ENCODE peak calls at places on chromosomes 16 and 17, in six cellular contexts. V is HCT116, E is HepG2, R is GM12878, I is H1, B is K562. H is an unnamed sample.
A peak's percentile ranks its signal among the peaks of the same experiment; 100 is the strongest.

GRCh38 chr17:59513934-59514841 is 51.2 kb upstream of the DHX40 start:
- DNase-seq in B (no peak), E (peak; percentile 98), R (no peak), I (no peak), V (no peak), H (peak; percentile 50)

GRCh38 chr16:75460441-75460840 is 4.0 kb downstream of the TMEM170A start:
- DNase-seq in V (no peak), B (no peak), R (no peak), E (no peak), I (no peak), H (no peak)

GRCh38 chr17:42774066-42774750 is 959 bp downstream of the VPS25 start:
- DNase-seq in R (no peak), E (peak; percentile 49), I (no peak), V (no peak), B (no peak), H (no peak)

GRCh38 chr17:44599298-44600175 is 42.3 kb downstream of the FZD2 start:
- DNase-seq in I (no peak), R (no peak), B (peak; percentile 35), V (no peak), E (no peak), H (peak; percentile 63)

GRCh38 chr17:17663160-17664072 is 17.8 kb upstream of the RAI1 start:
- DNase-seq in I (peak; percentile 66), R (peak; percentile 70), B (peak; percentile 86), E (peak; percentile 82), V (peak; percentile 84), H (peak; percentile 56)

GRCh38 chr17:35735036-35735805 is 3.8 kb downstream of the RASL10B start:
- DNase-seq in B (no peak), I (no peak), E (no peak), R (no peak), V (no peak), H (no peak)

GRCh38 chr17:54544239-54544638 is 356.4 kb upstream of the TOM1L1 start:
- DNase-seq in R (no peak), B (no peak), I (no peak), E (no peak), V (no peak), H (peak; percentile 16)

GRCh38 chr16:58264961-58265479 is 29.8 kb downstream of the PRSS54 start:
- DNase-seq in R (no peak), B (peak; percentile 55), V (no peak), I (no peak), E (no peak), H (no peak)

GRCh38 chr16:58105619-58106018 is 23.6 kb downstream of the CFAP20 start:
- DNase-seq in V (no peak), R (no peak), E (no peak), B (no peak), I (no peak), H (no peak)

GRCh38 chr17:27265333-27265732 is 28.6 kb upstream of the WSB1 start:
- DNase-seq in R (no peak), V (no peak), E (peak; percentile 88), B (no peak), I (no peak), H (no peak)

GRCh38 chr17:29240477-29240876 is 6.2 kb upstream of the CRYBA1 start:
- DNase-seq in B (no peak), E (no peak), I (no peak), V (no peak), R (no peak), H (no peak)

GRCh38 chr16:21265104-21265825 is 12.8 kb downstream of the CRYM start:
- DNase-seq in B (no peak), R (no peak), E (no peak), I (no peak), V (no peak), H (no peak)

GRCh38 chr17:33038740-33039139 is 47.1 kb downstream of the SPACA3 start:
- DNase-seq in E (no peak), R (no peak), B (peak; percentile 76), V (peak; percentile 15), I (peak; percentile 89), H (peak; percentile 28)

GRCh38 chr16:9874233-9874632 is 308.0 kb downstream of the GRIN2A start:
- DNase-seq in R (no peak), B (no peak), I (no peak), E (no peak), V (no peak), H (peak; percentile 32)

GRCh38 chr16:58348986-58349385 is 43.3 kb upstream of the GINS3 start:
- DNase-seq in R (no peak), B (no peak), I (no peak), E (no peak), V (no peak), H (no peak)

GRCh38 chr17:37488009-37488604 is 1.6 kb upstream of the DUSP14 start:
- DNase-seq in I (no peak), R (no peak), E (peak; percentile 98), V (peak; percentile 65), B (peak; percentile 50), H (no peak)

GRCh38 chr17:50196826-50197225 is 4.6 kb downstream of the COL1A1 start:
- DNase-seq in V (no peak), I (no peak), R (no peak), E (no peak), B (no peak), H (no peak)

GRCh38 chr16:10877472-10877946 is 507 bp downstream of the CIITA start:
- DNase-seq in R (no peak), E (no peak), B (no peak), I (no peak), V (no peak), H (no peak)

GRCh38 chr16:24978370-24978914 is 36.7 kb downstream of the ARHGAP17 start:
- DNase-seq in B (no peak), I (no peak), R (peak; percentile 77), E (no peak), V (no peak), H (no peak)

GRCh38 chr17:12985431-12986285 is 32.2 kb downstream of the ELAC2 start:
- DNase-seq in V (no peak), E (no peak), I (no peak), B (no peak), R (no peak), H (no peak)

GRCh38 chr16:977096-977701 is 4.4 kb upstream of the SOX8 start:
- DNase-seq in R (no peak), E (no peak), V (no peak), B (no peak), I (no peak), H (no peak)

GRCh38 chr16:79528281-79528680 is 72.3 kb downstream of the MAF start:
- DNase-seq in V (no peak), R (no peak), E (no peak), B (no peak), I (no peak), H (no peak)

GRCh38 chr17:68175905-68176304 is 71.9 kb upstream of the AMZ2 start:
- DNase-seq in I (peak; percentile 26), B (no peak), V (no peak), R (no peak), E (no peak), H (no peak)

GRCh38 chr17:20008242-20009051 is 712 bp upstream of the SPECC1 start:
- DNase-seq in V (no peak), R (no peak), I (no peak), E (no peak), B (peak; percentile 54), H (no peak)

GRCh38 chr17:50288306-50288705 is 14.0 kb downstream of the TMEM92 start:
- DNase-seq in R (no peak), V (no peak), I (no peak), E (no peak), B (no peak), H (no peak)

GRCh38 chr16:27920391-27920891 is 143.1 kb downstream of the GSG1L start:
- DNase-seq in E (peak; percentile 22), B (peak; percentile 15), V (peak; percentile 35), I (peak; percentile 62), R (no peak), H (peak; percentile 55)

GRCh38 chr17:78597923-78598545 is 20.8 kb upstream of the DNAH17 start:
- DNase-seq in I (no peak), B (no peak), E (no peak), V (no peak), R (no peak), H (no peak)

GRCh38 chr17:14201087-14201486 is 35.6 kb downstream of the CDRT15 start:
- DNase-seq in V (no peak), B (no peak), E (no peak), R (no peak), I (no peak), H (no peak)

GRCh38 chr16:47565454-47565853 is 104.3 kb downstream of the PHKB start:
- DNase-seq in B (no peak), E (no peak), V (no peak), R (no peak), I (no peak), H (no peak)

GRCh38 chr16:65489531-65490023 is 367.7 kb upstream of the CDH11 start:
- DNase-seq in V (no peak), B (no peak), I (no peak), R (no peak), E (no peak), H (no peak)

GRCh38 chr16:58462997-58463891 is 36.7 kb upstream of the NDRG4 start:
- DNase-seq in V (no peak), I (peak; percentile 70), B (peak; percentile 62), R (no peak), E (no peak), H (no peak)

GRCh38 chr17:4980644-4981216 is 6.7 kb downstream of the CAMTA2 start:
- DNase-seq in I (peak; percentile 73), B (peak; percentile 66), R (no peak), E (peak; percentile 54), V (no peak), H (peak; percentile 63)
- TF ChIP-seq ZNF274 in I (no peak), B (no peak), R (no peak), E (no peak), V (no peak), H (no peak)

GRCh38 chr17:41618341-41619161 is 5.8 kb downstream of the KRT17 start:
- DNase-seq in R (no peak), E (no peak), V (no peak), I (no peak), B (no peak), H (no peak)
- TF ChIP-seq ZNF274 in R (no peak), E (no peak), V (no peak), I (no peak), B (no peak), H (no peak)

GRCh38 chr17:72467841-72468653 is 347.2 kb downstream of the SOX9 start:
- DNase-seq in R (no peak), V (no peak), E (no peak), B (no peak), I (no peak), H (no peak)
- TF ChIP-seq ZNF274 in R (no peak), V (no peak), E (no peak), B (no peak), I (no peak), H (no peak)

GRCh38 chr16:86865866-86866675 is 287.7 kb downstream of the FOXL1 start:
- DNase-seq in B (no peak), I (no peak), E (no peak), R (no peak), V (no peak), H (no peak)
- TF ChIP-seq ZNF274 in B (no peak), I (no peak), E (no peak), R (no peak), V (no peak), H (no peak)

GRCh38 chr17:34312080-34312479 is 7.2 kb upstream of the CCL8 start:
- DNase-seq in R (no peak), E (no peak), B (no peak), V (no peak), I (no peak), H (no peak)
- TF ChIP-seq ZNF274 in R (no peak), E (no peak), B (no peak), V (no peak), I (no peak), H (no peak)